ENCODE peak calls at places on chromosomes 5 and 9, in nine cellular contexts. B is cardiac muscle cell, J is D341Med, P is cardiac septum, A is putamen, W is dorsolateral prefrontal cortex, L is osteocyte, O is KBM-7, H is GM12892. Z is an unnamed sample.
A peak's percentile ranks its signal among the peaks of the same experiment; 100 is the strongest.

GRCh38 chr5:39130716-39131115 is 56.5 kb upstream of the RICTOR start:
- DNase-seq in B (no peak), J (no peak), P (no peak), A (no peak), W (no peak), L (no peak), O (no peak), H (no peak), Z (no peak)

GRCh38 chr9:128818839-128819715 is 777 bp downstream of the ENDOG start:
- DNase-seq in B (peak; percentile 65), J (peak; percentile 79), P (no peak), A (peak; percentile 46), W (peak; percentile 73), L (no peak), O (peak; percentile 44), H (peak; percentile 62), Z (peak; percentile 52)

GRCh38 chr9:132146575-132146974 is 15.3 kb upstream of the NTNG2 start:
- DNase-seq in B (no peak), J (no peak), P (no peak), A (no peak), W (no peak), L (no peak), O (no peak), H (no peak), Z (no peak)

GRCh38 chr9:134475051-134475790 is 149.0 kb downstream of the RXRA start:
- DNase-seq in B (no peak), J (no peak), P (peak; percentile 84), A (no peak), W (no peak), L (no peak), O (no peak), H (no peak), Z (peak; percentile 39)

GRCh38 chr5:160293901-160294561 is 18.3 kb downstream of the CCNJL start:
- DNase-seq in B (no peak), J (no peak), P (peak; percentile 79), A (no peak), W (no peak), L (no peak), O (peak; percentile 23), H (no peak), Z (no peak)

GRCh38 chr9:132823370-132824144 is 54.5 kb downstream of the AK8 start:
- DNase-seq in B (no peak), J (no peak), P (no peak), A (no peak), W (no peak), L (no peak), O (no peak), H (no peak), Z (no peak)

GRCh38 chr5:91224969-91225368 is 158.1 kb downstream of the ARRDC3 start:
- DNase-seq in B (no peak), J (no peak), P (no peak), A (no peak), W (no peak), L (no peak), O (no peak), H (no peak), Z (no peak)

GRCh38 chr5:121968910-121969607 is 7.3 kb downstream of the SRFBP1 start:
- DNase-seq in B (no peak), J (no peak), P (no peak), A (no peak), W (no peak), L (no peak), O (no peak), H (no peak), Z (no peak)

GRCh38 chr9:117718085-117718484 is 13.9 kb downstream of the TLR4 start:
- DNase-seq in B (no peak), J (no peak), P (no peak), A (no peak), W (no peak), L (no peak), O (peak; percentile 80), H (no peak), Z (no peak)